ENCODE peak calls at places on chromosomes 2 and 18, in five cellular contexts. One of them, this sample, is unnamed.
A peak's percentile ranks its signal among the peaks of the same experiment; 100 is the strongest.

GRCh38 chr18:79941473-79942119 is 9.9 kb downstream of the SLC66A2 start:
- DNase-seq in GM12878: no peak
- DNase-seq in HepG2: no peak
- DNase-seq in K562: no peak
- DNase-seq in H1: no peak
- DNase-seq in this sample: no peak

GRCh38 chr2:18117592-18117991 is 239.1 kb downstream of the KCNS3 start:
- DNase-seq in GM12878: no peak
- DNase-seq in H1: peak; percentile 56
- DNase-seq in K562: no peak
- DNase-seq in HepG2: peak; percentile 35
- DNase-seq in this sample: peak; percentile 19

GRCh38 chr2:10283106-10284062 is 19.3 kb upstream of the HPCAL1 start:
- DNase-seq in HepG2: peak; percentile 45
- DNase-seq in H1: no peak
- DNase-seq in GM12878: no peak
- DNase-seq in K562: peak; percentile 82
- DNase-seq in this sample: peak; percentile 49

GRCh38 chr18:31610841-31611240 is 19.2 kb downstream of the TTR start:
- DNase-seq in H1: peak; percentile 57
- DNase-seq in GM12878: no peak
- DNase-seq in HepG2: peak; percentile 61
- DNase-seq in K562: no peak
- DNase-seq in this sample: peak; percentile 27

GRCh38 chr18:74508366-74508765 is 12.2 kb downstream of the CNDP2 start:
- DNase-seq in GM12878: no peak
- DNase-seq in HepG2: no peak
- DNase-seq in H1: no peak
- DNase-seq in K562: no peak
- DNase-seq in this sample: no peak

GRCh38 chr2:183404392-183404791 is 280.1 kb downstream of the NUP35 start:
- DNase-seq in HepG2: no peak
- DNase-seq in GM12878: no peak
- DNase-seq in H1: no peak
- DNase-seq in K562: no peak
- DNase-seq in this sample: no peak

GRCh38 chr2:34848132-34848531 is 1249.0 kb upstream of the FAM98A start:
- DNase-seq in GM12878: no peak
- DNase-seq in K562: no peak
- DNase-seq in HepG2: no peak
- DNase-seq in H1: no peak
- DNase-seq in this sample: no peak

GRCh38 chr2:37631292-37631691 is 40.1 kb downstream of the CDC42EP3 start:
- DNase-seq in HepG2: no peak
- DNase-seq in H1: no peak
- DNase-seq in K562: no peak
- DNase-seq in GM12878: no peak
- DNase-seq in this sample: no peak

GRCh38 chr18:23503038-23503966 is at the start of gene RMC1:
- DNase-seq in H1: peak; percentile 99
- DNase-seq in GM12878: peak; percentile 66
- DNase-seq in HepG2: peak; percentile 80
- DNase-seq in K562: peak; percentile 98
- DNase-seq in this sample: peak; percentile 98

GRCh38 chr2:234251326-234252271 is 201.1 kb downstream of the SPP2 start:
- DNase-seq in H1: no peak
- DNase-seq in K562: no peak
- DNase-seq in GM12878: no peak
- DNase-seq in HepG2: peak; percentile 10
- DNase-seq in this sample: no peak

GRCh38 chr2:100524331-100524730 is 38.5 kb upstream of the PDCL3 start:
- DNase-seq in K562: no peak
- DNase-seq in H1: no peak
- DNase-seq in HepG2: no peak
- DNase-seq in GM12878: no peak
- DNase-seq in this sample: no peak

GRCh38 chr2:11175293-11175795 is 20.1 kb downstream of the SLC66A3 start:
- DNase-seq in K562: no peak
- DNase-seq in GM12878: no peak
- DNase-seq in HepG2: no peak
- DNase-seq in H1: no peak
- DNase-seq in this sample: no peak

GRCh38 chr2:152525277-152525838 is 190.4 kb downstream of the FMNL2 start:
- DNase-seq in GM12878: no peak
- DNase-seq in K562: no peak
- DNase-seq in HepG2: peak; percentile 27
- DNase-seq in H1: no peak
- DNase-seq in this sample: no peak

GRCh38 chr2:142876423-142876822 is 1.0 kb upstream of the KYNU start:
- DNase-seq in H1: no peak
- DNase-seq in K562: no peak
- DNase-seq in HepG2: no peak
- DNase-seq in GM12878: no peak
- DNase-seq in this sample: no peak

GRCh38 chr2:159571540-159572260 is 44.6 kb downstream of the BAZ2B start:
- DNase-seq in HepG2: no peak
- DNase-seq in GM12878: no peak
- DNase-seq in H1: no peak
- DNase-seq in K562: no peak
- DNase-seq in this sample: no peak

GRCh38 chr2:136056077-136056688 is 61.8 kb downstream of the CXCR4 start:
- DNase-seq in HepG2: no peak
- DNase-seq in H1: no peak
- DNase-seq in GM12878: peak; percentile 67
- DNase-seq in K562: no peak
- DNase-seq in this sample: no peak

GRCh38 chr2:7940723-7941122 is 741.1 kb upstream of the ID2 start:
- DNase-seq in GM12878: no peak
- DNase-seq in K562: no peak
- DNase-seq in HepG2: no peak
- DNase-seq in H1: no peak
- DNase-seq in this sample: no peak

GRCh38 chr18:48622911-48623431 is 84.1 kb downstream of the CTIF start:
- DNase-seq in GM12878: no peak
- DNase-seq in K562: no peak
- DNase-seq in HepG2: no peak
- DNase-seq in H1: no peak
- DNase-seq in this sample: no peak

GRCh38 chr2:73920577-73921545 is 5.8 kb upstream of the DGUOK start:
- DNase-seq in H1: peak; percentile 87
- DNase-seq in GM12878: no peak
- DNase-seq in HepG2: peak; percentile 55
- DNase-seq in K562: peak; percentile 89
- DNase-seq in this sample: peak; percentile 62

GRCh38 chr2:20579866-20580265 is 71.0 kb downstream of the HS1BP3 start:
- DNase-seq in H1: no peak
- DNase-seq in GM12878: peak; percentile 19
- DNase-seq in K562: no peak
- DNase-seq in HepG2: no peak
- DNase-seq in this sample: no peak

GRCh38 chr18:63316612-63317555 is 2.7 kb downstream of the BCL2 start:
- DNase-seq in K562: no peak
- DNase-seq in HepG2: no peak
- DNase-seq in GM12878: no peak
- DNase-seq in H1: no peak
- DNase-seq in this sample: no peak

GRCh38 chr2:141201161-141201560 is 929.7 kb downstream of the LRP1B start:
- DNase-seq in H1: no peak
- DNase-seq in GM12878: no peak
- DNase-seq in K562: no peak
- DNase-seq in HepG2: no peak
- DNase-seq in this sample: no peak

GRCh38 chr18:55096261-55097026 is 137.2 kb upstream of the CCDC68 start:
- DNase-seq in HepG2: peak; percentile 7
- DNase-seq in K562: no peak
- DNase-seq in GM12878: no peak
- DNase-seq in H1: no peak
- DNase-seq in this sample: peak; percentile 37

GRCh38 chr2:223442874-223443273 is 159.3 kb downstream of the SCG2 start:
- DNase-seq in GM12878: no peak
- DNase-seq in HepG2: no peak
- DNase-seq in K562: no peak
- DNase-seq in H1: no peak
- DNase-seq in this sample: no peak

GRCh38 chr18:31303771-31304170 is 14.2 kb upstream of the DSG1 start:
- DNase-seq in HepG2: no peak
- DNase-seq in H1: no peak
- DNase-seq in GM12878: no peak
- DNase-seq in K562: no peak
- DNase-seq in this sample: no peak

GRCh38 chr2:163341426-163341825 is 394.4 kb downstream of the FIGN start:
- DNase-seq in HepG2: no peak
- DNase-seq in GM12878: no peak
- DNase-seq in H1: no peak
- DNase-seq in K562: no peak
- DNase-seq in this sample: no peak

GRCh38 chr2:37871453-37872191 is 53.5 kb upstream of the RMDN2 start:
- DNase-seq in HepG2: no peak
- DNase-seq in GM12878: no peak
- DNase-seq in K562: no peak
- DNase-seq in H1: no peak
- DNase-seq in this sample: no peak

GRCh38 chr2:11396690-11396985 is 52.2 kb upstream of the ROCK2 start:
- DNase-seq in K562: no peak
- DNase-seq in GM12878: no peak
- DNase-seq in HepG2: no peak
- DNase-seq in H1: no peak
- DNase-seq in this sample: no peak

GRCh38 chr2:52732849-52733395 is 1034.7 kb upstream of the CHAC2 start:
- DNase-seq in K562: no peak
- DNase-seq in GM12878: no peak
- DNase-seq in H1: no peak
- DNase-seq in HepG2: no peak
- DNase-seq in this sample: no peak

GRCh38 chr2:86249176-86249842 is 50.1 kb downstream of the MRPL35 start:
- DNase-seq in K562: peak; percentile 31
- DNase-seq in GM12878: no peak
- DNase-seq in H1: no peak
- DNase-seq in HepG2: no peak
- DNase-seq in this sample: peak; percentile 76

GRCh38 chr2:85394256-85394655 is 15.9 kb downstream of the CAPG start:
- DNase-seq in GM12878: no peak
- DNase-seq in K562: no peak
- DNase-seq in H1: no peak
- DNase-seq in HepG2: no peak
- DNase-seq in this sample: no peak

GRCh38 chr2:120543899-120544298 is 191.8 kb upstream of the GLI2 start:
- DNase-seq in HepG2: no peak
- DNase-seq in GM12878: no peak
- DNase-seq in H1: no peak
- DNase-seq in K562: no peak
- DNase-seq in this sample: no peak
- H3K4me3 ChIP-seq in HepG2: no peak overlapping the region
- H3K4me3 ChIP-seq in GM12878: no peak overlapping the region
- H3K4me3 ChIP-seq in H1: no peak overlapping the region
- H3K4me3 ChIP-seq in K562: no peak overlapping the region
- H3K4me3 ChIP-seq in this sample: no peak overlapping the region

GRCh38 chr2:103960126-103960508 is 893.8 kb upstream of the POU3F3 start:
- DNase-seq in K562: no peak
- DNase-seq in HepG2: no peak
- DNase-seq in GM12878: no peak
- DNase-seq in H1: no peak
- DNase-seq in this sample: no peak
- TF ChIP-seq EP300 in K562: no peak
- TF ChIP-seq EP300 in HepG2: no peak
- TF ChIP-seq EP300 in GM12878: no peak
- TF ChIP-seq EP300 in H1: no peak
- TF ChIP-seq EP300 in this sample: no peak

GRCh38 chr2:24972315-24972958 is 682 bp upstream of the DNAJC27 start:
- DNase-seq in GM12878: peak; percentile 25
- DNase-seq in HepG2: peak; percentile 30
- DNase-seq in K562: no peak
- DNase-seq in H1: no peak
- DNase-seq in this sample: peak; percentile 50

GRCh38 chr2:24971550-24972314 is at the start of gene DNAJC27:
- DNase-seq in GM12878: peak; percentile 93
- DNase-seq in HepG2: peak; percentile 95
- DNase-seq in K562: peak; percentile 99
- DNase-seq in H1: peak; percentile 99
- DNase-seq in this sample: peak; percentile 99

GRCh38 chr2:24971300-24971549 is 530 bp downstream of the DNAJC27 start:
- DNase-seq in H1: no peak
- DNase-seq in K562: no peak
- DNase-seq in HepG2: no peak
- DNase-seq in GM12878: no peak
- DNase-seq in this sample: no peak

GRCh38 chr2:24970483-24971299 is 1.1 kb downstream of the DNAJC27 start:
- DNase-seq in H1: no peak
- DNase-seq in K562: no peak
- DNase-seq in GM12878: no peak
- DNase-seq in HepG2: peak; percentile 18
- DNase-seq in this sample: no peak

GRCh38 chr2:24973812-24974211 is 2.1 kb upstream of the DNAJC27 start:
- DNase-seq in H1: no peak
- DNase-seq in GM12878: no peak
- DNase-seq in HepG2: no peak
- DNase-seq in K562: no peak
- DNase-seq in this sample: peak; percentile 39
- H2AFZ ChIP-seq in H1: no peak overlapping the region
- H2AFZ ChIP-seq in GM12878: no peak overlapping the region
- H2AFZ ChIP-seq in HepG2: no peak overlapping the region
- H2AFZ ChIP-seq in K562: peak overlapping the region; percentile 60
- H2AFZ ChIP-seq in this sample: no peak overlapping the region

GRCh38 chr2:5520352-5520996 is 171.7 kb upstream of the SOX11 start:
- DNase-seq in K562: no peak
- DNase-seq in H1: no peak
- DNase-seq in GM12878: no peak
- DNase-seq in HepG2: no peak
- DNase-seq in this sample: no peak
- H3K4me3 ChIP-seq in K562: no peak overlapping the region
- H3K4me3 ChIP-seq in H1: no peak overlapping the region
- H3K4me3 ChIP-seq in GM12878: no peak overlapping the region
- H3K4me3 ChIP-seq in HepG2: no peak overlapping the region
- H3K4me3 ChIP-seq in this sample: no peak overlapping the region

GRCh38 chr2:215536476-215536875 is 100.6 kb upstream of the FN1 start:
- DNase-seq in H1: no peak
- DNase-seq in HepG2: no peak
- DNase-seq in K562: no peak
- DNase-seq in GM12878: no peak
- DNase-seq in this sample: no peak
- TF ChIP-seq EP300 in H1: no peak
- TF ChIP-seq EP300 in HepG2: no peak
- TF ChIP-seq EP300 in K562: no peak
- TF ChIP-seq EP300 in GM12878: no peak
- TF ChIP-seq EP300 in this sample: no peak

This sample was measured in SK-N-SH.